ENCODE peak calls at places on chromosome 4, in ten cellular contexts. One of them, this sample, is unnamed.

GRCh38 chr4:112938461-112939058 is 110.9 kb upstream of the ANK2 start:
- DNase-seq in activated CD8-positive, alpha-beta T cell treated with anti-CD3 and anti-CD28 coated beads for 36 hours: no peak
- DNase-seq in cardiac muscle cell: peak; percentile 19
- DNase-seq in GM23338: peak; percentile 81
- DNase-seq in GM12865: peak; percentile 53
- DNase-seq in tibial nerve: no peak
- DNase-seq in transverse colon: no peak
- DNase-seq in suprapubic skin: no peak
- DNase-seq in fibroblast of mammary gland: peak; percentile 69
- DNase-seq in endodermal cell: no peak
- DNase-seq in this sample: no peak

GRCh38 chr4:102120846-102121245 is 224.4 kb downstream of the SLC39A8 start:
- DNase-seq in activated CD8-positive, alpha-beta T cell treated with anti-CD3 and anti-CD28 coated beads for 36 hours: no peak
- DNase-seq in cardiac muscle cell: no peak
- DNase-seq in GM23338: no peak
- DNase-seq in GM12865: no peak
- DNase-seq in tibial nerve: no peak
- DNase-seq in transverse colon: no peak
- DNase-seq in suprapubic skin: no peak
- DNase-seq in fibroblast of mammary gland: no peak
- DNase-seq in endodermal cell: no peak
- DNase-seq in this sample: no peak

GRCh38 chr4:16764622-16765021 is 133.8 kb downstream of the LDB2 start:
- DNase-seq in activated CD8-positive, alpha-beta T cell treated with anti-CD3 and anti-CD28 coated beads for 36 hours: no peak
- DNase-seq in cardiac muscle cell: peak; percentile 20
- DNase-seq in GM23338: peak; percentile 87
- DNase-seq in GM12865: no peak
- DNase-seq in tibial nerve: no peak
- DNase-seq in transverse colon: no peak
- DNase-seq in suprapubic skin: no peak
- DNase-seq in fibroblast of mammary gland: peak; percentile 25
- DNase-seq in endodermal cell: peak; percentile 78
- DNase-seq in this sample: no peak

GRCh38 chr4:41613362-41613761 is 75.4 kb downstream of the LIMCH1 start:
- DNase-seq in activated CD8-positive, alpha-beta T cell treated with anti-CD3 and anti-CD28 coated beads for 36 hours: no peak
- DNase-seq in cardiac muscle cell: no peak
- DNase-seq in GM23338: peak; percentile 60
- DNase-seq in GM12865: no peak
- DNase-seq in tibial nerve: no peak
- DNase-seq in transverse colon: no peak
- DNase-seq in suprapubic skin: no peak
- DNase-seq in fibroblast of mammary gland: no peak
- DNase-seq in endodermal cell: peak; percentile 67
- DNase-seq in this sample: no peak

GRCh38 chr4:126705271-126705670 is 927.5 kb upstream of the INTU start:
- DNase-seq in activated CD8-positive, alpha-beta T cell treated with anti-CD3 and anti-CD28 coated beads for 36 hours: no peak
- DNase-seq in cardiac muscle cell: no peak
- DNase-seq in GM23338: no peak
- DNase-seq in GM12865: no peak
- DNase-seq in tibial nerve: no peak
- DNase-seq in transverse colon: no peak
- DNase-seq in suprapubic skin: no peak
- DNase-seq in fibroblast of mammary gland: no peak
- DNase-seq in endodermal cell: no peak
- DNase-seq in this sample: no peak

GRCh38 chr4:42555828-42556227 is 101.1 kb downstream of the ATP8A1 start:
- DNase-seq in activated CD8-positive, alpha-beta T cell treated with anti-CD3 and anti-CD28 coated beads for 36 hours: no peak
- DNase-seq in cardiac muscle cell: no peak
- DNase-seq in GM23338: no peak
- DNase-seq in GM12865: no peak
- DNase-seq in tibial nerve: no peak
- DNase-seq in transverse colon: no peak
- DNase-seq in suprapubic skin: no peak
- DNase-seq in fibroblast of mammary gland: peak; percentile 42
- DNase-seq in endodermal cell: no peak
- DNase-seq in this sample: no peak

GRCh38 chr4:186037692-186038658 is 31.0 kb upstream of the TLR3 start:
- DNase-seq in activated CD8-positive, alpha-beta T cell treated with anti-CD3 and anti-CD28 coated beads for 36 hours: peak; percentile 37
- DNase-seq in cardiac muscle cell: peak; percentile 79
- DNase-seq in GM23338: peak; percentile 83
- DNase-seq in GM12865: peak; percentile 84
- DNase-seq in tibial nerve: no peak
- DNase-seq in transverse colon: peak; percentile 39
- DNase-seq in suprapubic skin: no peak
- DNase-seq in fibroblast of mammary gland: peak; percentile 79
- DNase-seq in endodermal cell: peak; percentile 71
- DNase-seq in this sample: no peak

GRCh38 chr4:6474053-6474568 is 1.7 kb upstream of the PPP2R2C start:
- DNase-seq in activated CD8-positive, alpha-beta T cell treated with anti-CD3 and anti-CD28 coated beads for 36 hours: no peak
- DNase-seq in cardiac muscle cell: no peak
- DNase-seq in GM23338: peak; percentile 68
- DNase-seq in GM12865: no peak
- DNase-seq in tibial nerve: no peak
- DNase-seq in transverse colon: no peak
- DNase-seq in suprapubic skin: peak; percentile 69
- DNase-seq in fibroblast of mammary gland: no peak
- DNase-seq in endodermal cell: peak; percentile 82
- DNase-seq in this sample: peak; percentile 54

GRCh38 chr4:98557497-98557896 is 100.9 kb downstream of the TSPAN5 start:
- DNase-seq in activated CD8-positive, alpha-beta T cell treated with anti-CD3 and anti-CD28 coated beads for 36 hours: no peak
- DNase-seq in cardiac muscle cell: no peak
- DNase-seq in GM23338: no peak
- DNase-seq in GM12865: no peak
- DNase-seq in tibial nerve: no peak
- DNase-seq in transverse colon: no peak
- DNase-seq in suprapubic skin: no peak
- DNase-seq in fibroblast of mammary gland: peak; percentile 82
- DNase-seq in endodermal cell: no peak
- DNase-seq in this sample: no peak

GRCh38 chr4:123587983-123588494 is 191.4 kb downstream of the SPRY1 start:
- DNase-seq in activated CD8-positive, alpha-beta T cell treated with anti-CD3 and anti-CD28 coated beads for 36 hours: no peak
- DNase-seq in cardiac muscle cell: no peak
- DNase-seq in GM23338: no peak
- DNase-seq in GM12865: no peak
- DNase-seq in tibial nerve: no peak
- DNase-seq in transverse colon: peak; percentile 76
- DNase-seq in suprapubic skin: no peak
- DNase-seq in fibroblast of mammary gland: no peak
- DNase-seq in endodermal cell: no peak
- DNase-seq in this sample: no peak

GRCh38 chr4:182643801-182644311 is 273.3 kb downstream of the DCTD start:
- DNase-seq in activated CD8-positive, alpha-beta T cell treated with anti-CD3 and anti-CD28 coated beads for 36 hours: no peak
- DNase-seq in cardiac muscle cell: peak; percentile 64
- DNase-seq in GM23338: no peak
- DNase-seq in GM12865: no peak
- DNase-seq in tibial nerve: no peak
- DNase-seq in transverse colon: no peak
- DNase-seq in suprapubic skin: no peak
- DNase-seq in fibroblast of mammary gland: peak; percentile 63
- DNase-seq in endodermal cell: no peak
- DNase-seq in this sample: no peak

GRCh38 chr4:122666527-122667245 is 45.8 kb upstream of the IL21 start:
- DNase-seq in activated CD8-positive, alpha-beta T cell treated with anti-CD3 and anti-CD28 coated beads for 36 hours: peak; percentile 32
- DNase-seq in cardiac muscle cell: no peak
- DNase-seq in GM23338: no peak
- DNase-seq in GM12865: no peak
- DNase-seq in tibial nerve: no peak
- DNase-seq in transverse colon: no peak
- DNase-seq in suprapubic skin: no peak
- DNase-seq in fibroblast of mammary gland: peak; percentile 96
- DNase-seq in endodermal cell: no peak
- DNase-seq in this sample: no peak

GRCh38 chr4:71029504-71029903 is 36.1 kb downstream of the DCK start:
- DNase-seq in activated CD8-positive, alpha-beta T cell treated with anti-CD3 and anti-CD28 coated beads for 36 hours: no peak
- DNase-seq in cardiac muscle cell: no peak
- DNase-seq in GM23338: peak; percentile 62
- DNase-seq in GM12865: no peak
- DNase-seq in tibial nerve: no peak
- DNase-seq in transverse colon: no peak
- DNase-seq in suprapubic skin: no peak
- DNase-seq in fibroblast of mammary gland: no peak
- DNase-seq in endodermal cell: no peak
- DNase-seq in this sample: no peak

GRCh38 chr4:83197555-83198235 is 83.2 kb upstream of the PLAC8 start:
- DNase-seq in activated CD8-positive, alpha-beta T cell treated with anti-CD3 and anti-CD28 coated beads for 36 hours: no peak
- DNase-seq in cardiac muscle cell: no peak
- DNase-seq in GM23338: peak; percentile 16
- DNase-seq in GM12865: no peak
- DNase-seq in tibial nerve: no peak
- DNase-seq in transverse colon: peak; percentile 80
- DNase-seq in suprapubic skin: no peak
- DNase-seq in fibroblast of mammary gland: peak; percentile 9
- DNase-seq in endodermal cell: peak; percentile 78
- DNase-seq in this sample: no peak

GRCh38 chr4:114378306-114378903 is 220.2 kb upstream of the UGT8 start:
- DNase-seq in activated CD8-positive, alpha-beta T cell treated with anti-CD3 and anti-CD28 coated beads for 36 hours: no peak
- DNase-seq in cardiac muscle cell: no peak
- DNase-seq in GM23338: no peak
- DNase-seq in GM12865: no peak
- DNase-seq in tibial nerve: no peak
- DNase-seq in transverse colon: no peak
- DNase-seq in suprapubic skin: no peak
- DNase-seq in fibroblast of mammary gland: peak; percentile 57
- DNase-seq in endodermal cell: no peak
- DNase-seq in this sample: no peak
- TF ChIP-seq CTCF in activated CD8-positive, alpha-beta T cell treated with anti-CD3 and anti-CD28 coated beads for 36 hours: no peak
- TF ChIP-seq CTCF in cardiac muscle cell: peak; percentile 49
- TF ChIP-seq CTCF in GM23338: peak; percentile 50
- TF ChIP-seq CTCF in GM12865: no peak
- TF ChIP-seq CTCF in tibial nerve: no peak
- TF ChIP-seq CTCF in transverse colon: no peak
- TF ChIP-seq CTCF in suprapubic skin: no peak
- TF ChIP-seq CTCF in fibroblast of mammary gland: peak; percentile 61
- TF ChIP-seq CTCF in endodermal cell: peak; percentile 61
- TF ChIP-seq CTCF in this sample: peak; percentile 41

GRCh38 chr4:163680390-163681098 is 186.1 kb downstream of the TMA16 start:
- DNase-seq in activated CD8-positive, alpha-beta T cell treated with anti-CD3 and anti-CD28 coated beads for 36 hours: no peak
- DNase-seq in cardiac muscle cell: no peak
- DNase-seq in GM23338: no peak
- DNase-seq in GM12865: no peak
- DNase-seq in tibial nerve: no peak
- DNase-seq in transverse colon: no peak
- DNase-seq in suprapubic skin: no peak
- DNase-seq in fibroblast of mammary gland: no peak
- DNase-seq in endodermal cell: no peak
- DNase-seq in this sample: no peak

GRCh38 chr4:163681208-163681821 is 186.8 kb downstream of the TMA16 start:
- DNase-seq in activated CD8-positive, alpha-beta T cell treated with anti-CD3 and anti-CD28 coated beads for 36 hours: peak; percentile 24
- DNase-seq in cardiac muscle cell: peak; percentile 80
- DNase-seq in GM23338: peak; percentile 87
- DNase-seq in GM12865: peak; percentile 70
- DNase-seq in tibial nerve: no peak
- DNase-seq in transverse colon: no peak
- DNase-seq in suprapubic skin: no peak
- DNase-seq in fibroblast of mammary gland: peak; percentile 62
- DNase-seq in endodermal cell: peak; percentile 63
- DNase-seq in this sample: no peak

GRCh38 chr4:163673848-163674702 is 179.6 kb downstream of the TMA16 start:
- DNase-seq in activated CD8-positive, alpha-beta T cell treated with anti-CD3 and anti-CD28 coated beads for 36 hours: no peak
- DNase-seq in cardiac muscle cell: no peak
- DNase-seq in GM23338: no peak
- DNase-seq in GM12865: no peak
- DNase-seq in tibial nerve: no peak
- DNase-seq in transverse colon: no peak
- DNase-seq in suprapubic skin: no peak
- DNase-seq in fibroblast of mammary gland: no peak
- DNase-seq in endodermal cell: no peak
- DNase-seq in this sample: no peak

GRCh38 chr4:163679189-163679588 is 184.7 kb downstream of the TMA16 start:
- DNase-seq in activated CD8-positive, alpha-beta T cell treated with anti-CD3 and anti-CD28 coated beads for 36 hours: no peak
- DNase-seq in cardiac muscle cell: no peak
- DNase-seq in GM23338: peak; percentile 19
- DNase-seq in GM12865: peak; percentile 51
- DNase-seq in tibial nerve: no peak
- DNase-seq in transverse colon: no peak
- DNase-seq in suprapubic skin: no peak
- DNase-seq in fibroblast of mammary gland: peak; percentile 39
- DNase-seq in endodermal cell: no peak
- DNase-seq in this sample: no peak
- TF ChIP-seq CTCF in activated CD8-positive, alpha-beta T cell treated with anti-CD3 and anti-CD28 coated beads for 36 hours: no peak
- TF ChIP-seq CTCF in cardiac muscle cell: no peak
- TF ChIP-seq CTCF in GM23338: peak; percentile 31
- TF ChIP-seq CTCF in GM12865: peak; percentile 37
- TF ChIP-seq CTCF in tibial nerve: no peak
- TF ChIP-seq CTCF in transverse colon: no peak
- TF ChIP-seq CTCF in suprapubic skin: no peak
- TF ChIP-seq CTCF in fibroblast of mammary gland: peak; percentile 33
- TF ChIP-seq CTCF in endodermal cell: peak; percentile 51
- TF ChIP-seq CTCF in this sample: peak; percentile 25

GRCh38 chr4:30842142-30842541 is 122.0 kb downstream of the PCDH7 start:
- DNase-seq in activated CD8-positive, alpha-beta T cell treated with anti-CD3 and anti-CD28 coated beads for 36 hours: no peak
- DNase-seq in cardiac muscle cell: no peak
- DNase-seq in GM23338: no peak
- DNase-seq in GM12865: no peak
- DNase-seq in tibial nerve: no peak
- DNase-seq in transverse colon: no peak
- DNase-seq in suprapubic skin: no peak
- DNase-seq in fibroblast of mammary gland: no peak
- DNase-seq in endodermal cell: no peak
- DNase-seq in this sample: no peak

GRCh38 chr4:30847958-30848357 is 127.8 kb downstream of the PCDH7 start:
- DNase-seq in activated CD8-positive, alpha-beta T cell treated with anti-CD3 and anti-CD28 coated beads for 36 hours: no peak
- DNase-seq in cardiac muscle cell: no peak
- DNase-seq in GM23338: no peak
- DNase-seq in GM12865: no peak
- DNase-seq in tibial nerve: no peak
- DNase-seq in transverse colon: no peak
- DNase-seq in suprapubic skin: no peak
- DNase-seq in fibroblast of mammary gland: no peak
- DNase-seq in endodermal cell: no peak
- DNase-seq in this sample: no peak

GRCh38 chr4:30844861-30845582 is 124.9 kb downstream of the PCDH7 start:
- DNase-seq in activated CD8-positive, alpha-beta T cell treated with anti-CD3 and anti-CD28 coated beads for 36 hours: no peak
- DNase-seq in cardiac muscle cell: no peak
- DNase-seq in GM23338: no peak
- DNase-seq in GM12865: no peak
- DNase-seq in tibial nerve: no peak
- DNase-seq in transverse colon: no peak
- DNase-seq in suprapubic skin: no peak
- DNase-seq in fibroblast of mammary gland: no peak
- DNase-seq in endodermal cell: no peak
- DNase-seq in this sample: no peak

GRCh38 chr4:30842689-30843088 is 122.5 kb downstream of the PCDH7 start:
- DNase-seq in activated CD8-positive, alpha-beta T cell treated with anti-CD3 and anti-CD28 coated beads for 36 hours: no peak
- DNase-seq in cardiac muscle cell: no peak
- DNase-seq in GM23338: no peak
- DNase-seq in GM12865: no peak
- DNase-seq in tibial nerve: no peak
- DNase-seq in transverse colon: no peak
- DNase-seq in suprapubic skin: no peak
- DNase-seq in fibroblast of mammary gland: no peak
- DNase-seq in endodermal cell: no peak
- DNase-seq in this sample: no peak

GRCh38 chr4:30847157-30847556 is 127.0 kb downstream of the PCDH7 start:
- DNase-seq in activated CD8-positive, alpha-beta T cell treated with anti-CD3 and anti-CD28 coated beads for 36 hours: no peak
- DNase-seq in cardiac muscle cell: no peak
- DNase-seq in GM23338: peak; percentile 66
- DNase-seq in GM12865: no peak
- DNase-seq in tibial nerve: no peak
- DNase-seq in transverse colon: no peak
- DNase-seq in suprapubic skin: no peak
- DNase-seq in fibroblast of mammary gland: no peak
- DNase-seq in endodermal cell: peak; percentile 63
- DNase-seq in this sample: no peak
- TF ChIP-seq CTCF in activated CD8-positive, alpha-beta T cell treated with anti-CD3 and anti-CD28 coated beads for 36 hours: no peak
- TF ChIP-seq CTCF in cardiac muscle cell: no peak
- TF ChIP-seq CTCF in GM23338: no peak
- TF ChIP-seq CTCF in GM12865: no peak
- TF ChIP-seq CTCF in tibial nerve: no peak
- TF ChIP-seq CTCF in transverse colon: no peak
- TF ChIP-seq CTCF in suprapubic skin: no peak
- TF ChIP-seq CTCF in fibroblast of mammary gland: no peak
- TF ChIP-seq CTCF in endodermal cell: no peak
- TF ChIP-seq CTCF in this sample: no peak

GRCh38 chr4:119300388-119301131 is 21.4 kb downstream of the FABP2 start:
- DNase-seq in activated CD8-positive, alpha-beta T cell treated with anti-CD3 and anti-CD28 coated beads for 36 hours: peak; percentile 96
- DNase-seq in cardiac muscle cell: peak; percentile 95
- DNase-seq in GM23338: peak; percentile 97
- DNase-seq in GM12865: peak; percentile 96
- DNase-seq in tibial nerve: peak; percentile 83
- DNase-seq in transverse colon: peak; percentile 97
- DNase-seq in suprapubic skin: peak; percentile 97
- DNase-seq in fibroblast of mammary gland: peak; percentile 87
- DNase-seq in endodermal cell: peak; percentile 98
- DNase-seq in this sample: peak; percentile 94
- TF ChIP-seq CTCF in activated CD8-positive, alpha-beta T cell treated with anti-CD3 and anti-CD28 coated beads for 36 hours: no peak
- TF ChIP-seq CTCF in cardiac muscle cell: peak; percentile 28
- TF ChIP-seq CTCF in GM23338: peak; percentile 9
- TF ChIP-seq CTCF in GM12865: no peak
- TF ChIP-seq CTCF in tibial nerve: no peak
- TF ChIP-seq CTCF in transverse colon: no peak
- TF ChIP-seq CTCF in suprapubic skin: no peak
- TF ChIP-seq CTCF in fibroblast of mammary gland: no peak
- TF ChIP-seq CTCF in endodermal cell: peak; percentile 57
- TF ChIP-seq CTCF in this sample: peak; percentile 61

This sample was measured in type B pancreatic cell.